ENCODE peak calls at places on chromosomes 4 and X, in four cellular contexts. J is HCT116, D is HepG2, U is K562. T is an unnamed sample.

GRCh38 chrX:8346060-8346459 is 118.6 kb upstream of the VCX3B start:
- DNase-seq in J (no peak), U (no peak), D (no peak), T (no peak)

GRCh38 chr4:88335092-88335665 is 43.5 kb upstream of the HERC6 start:
- DNase-seq in J (no peak), U (no peak), D (peak; percentile 67), T (no peak)

GRCh38 chrX:10749113-10749512 is 128.7 kb upstream of the MID1 start:
- DNase-seq in J (no peak), D (no peak), U (no peak), T (no peak)

GRCh38 chrX:153533041-153533565 is 15.7 kb downstream of the ATP2B3 start:
- DNase-seq in U (no peak), J (no peak), D (no peak), T (no peak)

GRCh38 chr4:137156054-137156453 is 376.2 kb downstream of the PCDH18 start:
- DNase-seq in D (no peak), J (no peak), U (no peak), T (no peak)

GRCh38 chr4:83083925-83084475 is 30.5 kb downstream of the PLAC8 start:
- DNase-seq in J (no peak), D (no peak), U (no peak), T (no peak)

GRCh38 chr4:63379750-63380522 is 1029.3 kb downstream of the TECRL start:
- DNase-seq in J (no peak), U (no peak), D (no peak), T (no peak)

GRCh38 chr4:83489711-83490326 is 4.9 kb upstream of the ABRAXAS1 start:
- DNase-seq in U (no peak), J (no peak), D (no peak), T (no peak)

GRCh38 chr4:186137193-186137792 is 32.8 kb downstream of the FAM149A start:
- DNase-seq in D (no peak), U (no peak), J (peak; percentile 12), T (peak; percentile 55)

GRCh38 chrX:110373310-110373709 is 14.7 kb downstream of the RTL9 start:
- DNase-seq in U (no peak), D (no peak), J (no peak), T (no peak)

GRCh38 chrX:40064055-40064597 is 33.6 kb downstream of the BCOR start:
- DNase-seq in D (no peak), J (no peak), U (peak; percentile 44), T (peak; percentile 61)

GRCh38 chr4:19539192-19539591 is 712.5 kb upstream of the SLIT2 start:
- DNase-seq in U (no peak), D (no peak), J (no peak), T (no peak)

GRCh38 chr4:67366341-67366861 is 178.9 kb downstream of the CENPC start:
- DNase-seq in D (no peak), J (no peak), U (no peak), T (no peak)

GRCh38 chr4:189090174-189090814 is 850.4 kb upstream of the FRG1 start:
- DNase-seq in D (peak; percentile 1), J (peak; percentile 19), U (no peak), T (peak; percentile 40)
- TF ChIP-seq ELF1 in D (no peak), J (no peak), U (no peak), T (no peak)

DNA sequence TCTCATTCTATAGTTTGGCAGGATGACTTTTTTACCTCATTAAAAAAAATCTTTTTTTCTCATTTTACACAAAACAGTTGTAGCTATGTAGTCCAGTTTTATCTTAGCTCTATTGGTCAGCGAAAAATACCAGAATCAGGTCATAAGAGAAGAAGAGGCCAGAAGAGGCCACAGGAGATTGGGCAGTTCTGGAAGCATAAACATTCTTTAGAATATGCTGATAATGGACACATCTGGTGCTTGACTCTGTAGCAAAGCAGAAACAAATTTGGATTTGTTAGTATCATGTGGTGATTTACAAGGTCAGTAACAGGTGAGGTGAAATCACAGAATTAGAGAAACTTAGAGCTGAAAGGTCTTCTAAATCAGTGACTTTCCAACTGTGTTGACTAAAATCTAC is 66.6 kb upstream of the ARHGAP24 start:
- DNase-seq in D (no peak), J (no peak), U (no peak), T (no peak)
- TF ChIP-seq MAX in D (no peak), J (no peak), U (no peak), T (no peak)

GRCh38 chr4:143773998-143774898 is 73.8 kb upstream of the FREM3 start:
- DNase-seq in D (peak; percentile 58), J (peak; percentile 58), U (peak; percentile 66), T (peak; percentile 21)
- TF ChIP-seq ELF1 in D (no peak), J (no peak), U (no peak), T (no peak)

DNA sequence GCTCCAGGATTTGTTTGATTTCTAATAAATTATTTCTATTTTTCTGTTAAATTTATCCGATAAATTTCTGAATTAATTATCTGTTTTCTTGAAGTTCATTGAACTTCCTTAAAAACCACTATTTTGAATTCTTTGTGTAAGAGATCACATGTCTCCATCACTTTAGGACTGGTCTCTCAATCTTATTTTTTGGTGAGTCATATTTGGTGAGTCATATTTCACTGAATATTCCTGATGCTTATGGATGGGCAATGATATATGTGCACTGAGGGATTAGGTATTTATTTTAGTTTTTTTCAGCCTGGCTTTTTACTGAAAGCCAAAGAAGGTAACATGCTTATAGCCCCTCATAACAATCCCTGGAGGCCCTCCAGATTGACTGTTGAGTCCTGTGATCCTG is 48.5 kb upstream of the IL15 start:
- DNase-seq in D (no peak), J (no peak), U (no peak), T (no peak)
- TF ChIP-seq MAX in D (no peak), J (no peak), U (no peak), T (no peak)

GRCh38 chr4:128516568-128516967 is 229.0 kb upstream of the PGRMC2 start:
- DNase-seq in J (no peak), D (no peak), U (no peak), T (no peak)

GRCh38 chr4:128521156-128521555 is 233.5 kb upstream of the PGRMC2 start:
- DNase-seq in J (no peak), D (peak; percentile 6), U (no peak), T (no peak)

GRCh38 chr4:128519163-128519810 is 231.7 kb upstream of the PGRMC2 start:
- DNase-seq in U (no peak), J (no peak), D (no peak), T (no peak)

GRCh38 chr4:128517096-128517738 is 229.6 kb upstream of the PGRMC2 start:
- DNase-seq in D (no peak), J (no peak), U (no peak), T (no peak)

DNA sequence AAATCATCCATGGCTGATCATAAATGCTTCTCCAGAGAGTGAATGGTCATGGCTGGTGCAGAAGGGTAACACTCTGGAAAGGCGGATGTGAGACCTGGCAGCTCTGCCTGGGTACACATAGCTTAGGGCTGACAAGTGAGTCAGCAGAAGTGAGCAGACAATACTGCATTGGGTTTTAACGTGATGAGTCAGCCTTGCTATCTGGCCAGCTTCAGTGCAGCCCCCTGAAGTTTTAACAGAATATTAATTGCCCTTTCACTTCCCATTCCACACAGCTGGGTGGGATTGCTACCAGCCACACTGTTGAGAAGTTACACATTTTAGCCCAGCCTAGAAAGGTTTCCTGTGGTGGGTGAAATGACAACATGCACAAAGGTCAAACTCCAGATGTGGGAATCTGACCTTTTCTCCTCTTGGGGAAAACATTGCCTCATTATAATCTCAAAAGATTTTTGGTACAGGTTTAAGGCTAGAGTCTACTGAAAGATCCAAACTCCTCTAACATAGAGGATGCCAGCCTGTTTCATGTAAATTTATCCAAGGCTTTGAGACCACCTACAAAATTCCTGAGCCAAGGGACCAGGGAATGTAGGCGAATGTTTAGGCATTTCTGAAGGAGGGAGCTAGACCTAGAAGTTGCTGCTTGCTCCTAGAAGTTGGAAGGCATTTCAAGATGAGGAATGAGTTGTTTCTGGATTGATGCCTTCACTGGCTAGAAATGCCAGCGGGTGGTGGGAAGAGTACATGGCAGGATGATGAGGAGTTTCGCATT is 230.3 kb upstream of the PGRMC2 start:
- DNase-seq in D (peak; percentile 68), J (peak; percentile 56), U (peak; percentile 70), T (peak; percentile 31)
- TF ChIP-seq ELF1 in D (no peak), J (no peak), U (no peak), T (peak; percentile 31)

DNA sequence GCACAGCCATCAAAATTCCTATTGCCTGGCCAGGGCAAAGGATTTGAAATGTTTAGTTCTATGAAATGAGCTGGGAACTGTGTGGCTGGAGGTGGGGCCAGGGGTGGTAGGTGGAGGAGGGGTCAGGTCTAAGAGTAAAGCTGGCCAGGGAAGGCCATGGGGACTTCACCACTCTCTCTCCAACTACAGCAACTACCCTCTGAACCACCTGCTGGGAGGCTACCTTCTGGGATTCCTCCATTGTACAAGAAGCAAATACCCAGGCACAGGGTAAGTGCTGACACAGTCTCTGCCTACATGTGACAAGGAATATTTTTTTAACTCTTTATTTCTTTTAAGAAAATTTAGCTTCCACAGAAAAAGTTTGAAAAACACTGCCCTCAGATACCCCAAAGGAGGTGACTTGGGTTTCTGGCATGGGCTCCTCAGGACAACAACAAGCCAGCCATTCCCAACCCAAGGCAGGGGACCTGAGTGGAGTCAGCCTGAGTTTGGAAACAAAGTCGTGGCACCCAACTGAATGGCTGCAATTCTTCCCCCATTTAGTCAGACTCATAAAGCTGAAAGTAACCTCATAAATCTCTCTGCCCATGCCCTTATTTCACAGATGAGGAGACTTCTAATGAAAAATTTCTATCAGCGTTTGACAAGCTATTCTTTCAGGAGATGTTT is 593.8 kb upstream of the DIPK2B start:
- DNase-seq in J (no peak), D (no peak), U (no peak), T (no peak)
- TF ChIP-seq MAX in J (no peak), D (no peak), U (no peak), T (no peak)

GRCh38 chr4:74615411-74615810 is 170.5 kb downstream of the AREG start:
- DNase-seq in U (no peak), D (no peak), J (no peak), T (no peak)
- TF ChIP-seq ELF1 in U (no peak), D (no peak), J (no peak), T (no peak)